ENCODE peak calls at places on chromosome 1, in nine cellular contexts. S is LNCaP clone FGC; U is right cardiac atrium; I is pancreas; B is RWPE1; V is amniotic epithelial cell; F is posterior cingulate gyrus; X is B cell; P is activated CD8-positive, alpha-beta memory T cell treated with anti-CD3 and anti-CD28 coated beads for 48 hours. D is an unnamed sample.

GRCh38 chr1:228979774-228980173 is 244.5 kb downstream of the RHOU start:
- DNase-seq in F (no peak), B (no peak), I (no peak), V (no peak), P (no peak), U (no peak), S (no peak), X (no peak), D (no peak)

GRCh38 chr1:36183309-36183856 is 27.4 kb downstream of the MAP7D1 start:
- DNase-seq in B (no peak), P (no peak), U (peak), F (no peak), I (no peak), V (peak), S (no peak), X (no peak), D (no peak)

GRCh38 chr1:40042337-40042736 is 1.8 kb downstream of the CAP1 start:
- DNase-seq in S (no peak), F (no peak), X (no peak), B (no peak), U (no peak), I (no peak), P (no peak), V (no peak), D (no peak)

GRCh38 chr1:195328102-195328501 is 1280.1 kb downstream of the KCNT2 start:
- DNase-seq in X (no peak), I (no peak), U (no peak), F (no peak), B (no peak), S (no peak), V (no peak), P (no peak), D (no peak)

GRCh38 chr1:3483801-3484444 is 29.5 kb downstream of the ARHGEF16 start:
- DNase-seq in X (peak), I (peak), S (no peak), P (no peak), B (peak), U (no peak), F (no peak), V (peak), D (no peak)

GRCh38 chr1:221543529-221544120 is 198.3 kb downstream of the DUSP10 start:
- DNase-seq in P (no peak), X (no peak), V (peak), F (no peak), S (no peak), I (no peak), U (no peak), B (peak), D (no peak)

GRCh38 chr1:223421025-223421424 is 27.8 kb downstream of the CCDC185 start:
- DNase-seq in S (no peak), F (no peak), X (no peak), U (no peak), I (no peak), B (no peak), V (no peak), P (no peak), D (no peak)

GRCh38 chr1:211833174-211833820 is 2.7 kb upstream of the LPGAT1 start:
- DNase-seq in I (no peak), S (no peak), B (no peak), P (no peak), V (no peak), U (no peak), F (no peak), X (no peak), D (no peak)

GRCh38 chr1:24541711-24542346 is 14.1 kb upstream of the NCMAP start:
- DNase-seq in U (peak), B (no peak), V (peak), P (no peak), X (no peak), I (peak), S (no peak), F (no peak), D (no peak)

GRCh38 chr1:226185153-226186036 is 1.1 kb downstream of the ACBD3 start:
- DNase-seq in P (no peak), F (no peak), X (no peak), B (no peak), U (no peak), I (no peak), V (peak), S (no peak), D (no peak)

GRCh38 chr1:156583821-156584622 is 4.5 kb downstream of the TTC24 start:
- DNase-seq in B (peak), S (peak), F (peak), I (peak), P (no peak), V (peak), U (no peak), X (peak), D (peak)

GRCh38 chr1:43531906-43532584 is 1.4 kb downstream of the PTPRF start:
- DNase-seq in I (no peak), S (no peak), P (no peak), B (no peak), X (no peak), V (no peak), U (no peak), F (no peak), D (no peak)

GRCh38 chr1:63319069-63320023 is 3.0 kb upstream of the FOXD3 start:
- DNase-seq in U (no peak), F (no peak), X (peak), I (peak), V (no peak), B (no peak), P (no peak), S (no peak), D (no peak)

GRCh38 chr1:12386130-12386529 is 156.3 kb downstream of the VPS13D start:
- DNase-seq in V (no peak), X (peak), B (peak), S (no peak), F (no peak), U (no peak), I (no peak), P (no peak), D (no peak)